ENCODE peak calls at places on chromosomes 12 and 14, in six cellular contexts. One of them, this sample, is unnamed.

GRCh38 chr12:84793558-84794367 is 118.8 kb downstream of the SLC6A15 start:
- DNase-seq in GM13976: no peak
- DNase-seq in T-helper 1 cell: no peak
- DNase-seq in AG09309: no peak
- DNase-seq in activated CD8-positive, alpha-beta memory T cell treated with anti-CD3 and anti-CD28 coated beads for 1 hour: no peak
- DNase-seq in sciatic nerve: no peak
- DNase-seq in this sample: peak; percentile 40

GRCh38 chr12:121955258-121956040 is 37.1 kb downstream of the CFAP251 start:
- DNase-seq in GM13976: no peak
- DNase-seq in AG09309: no peak
- DNase-seq in sciatic nerve: no peak
- DNase-seq in activated CD8-positive, alpha-beta memory T cell treated with anti-CD3 and anti-CD28 coated beads for 1 hour: no peak
- DNase-seq in T-helper 1 cell: no peak
- DNase-seq in this sample: no peak

GRCh38 chr14:103626150-103626850 is 2.7 kb upstream of the KLC1 start:
- DNase-seq in T-helper 1 cell: no peak
- DNase-seq in GM13976: no peak
- DNase-seq in activated CD8-positive, alpha-beta memory T cell treated with anti-CD3 and anti-CD28 coated beads for 1 hour: no peak
- DNase-seq in AG09309: no peak
- DNase-seq in sciatic nerve: no peak
- DNase-seq in this sample: no peak

GRCh38 chr12:20272171-20272570 is 96.2 kb upstream of the PDE3A start:
- DNase-seq in activated CD8-positive, alpha-beta memory T cell treated with anti-CD3 and anti-CD28 coated beads for 1 hour: no peak
- DNase-seq in GM13976: no peak
- DNase-seq in AG09309: no peak
- DNase-seq in T-helper 1 cell: no peak
- DNase-seq in sciatic nerve: no peak
- DNase-seq in this sample: no peak

GRCh38 chr12:67721216-67721615 is 72.7 kb downstream of the DYRK2 start:
- DNase-seq in AG09309: no peak
- DNase-seq in sciatic nerve: no peak
- DNase-seq in GM13976: no peak
- DNase-seq in T-helper 1 cell: no peak
- DNase-seq in activated CD8-positive, alpha-beta memory T cell treated with anti-CD3 and anti-CD28 coated beads for 1 hour: no peak
- DNase-seq in this sample: no peak

GRCh38 chr12:115930336-115930735 is 347.2 kb downstream of the MED13L start:
- DNase-seq in GM13976: no peak
- DNase-seq in sciatic nerve: no peak
- DNase-seq in AG09309: no peak
- DNase-seq in activated CD8-positive, alpha-beta memory T cell treated with anti-CD3 and anti-CD28 coated beads for 1 hour: no peak
- DNase-seq in T-helper 1 cell: no peak
- DNase-seq in this sample: no peak

GRCh38 chr14:33062881-33063280 is 124.2 kb downstream of the NPAS3 start:
- DNase-seq in sciatic nerve: no peak
- DNase-seq in GM13976: no peak
- DNase-seq in activated CD8-positive, alpha-beta memory T cell treated with anti-CD3 and anti-CD28 coated beads for 1 hour: no peak
- DNase-seq in AG09309: no peak
- DNase-seq in T-helper 1 cell: no peak
- DNase-seq in this sample: peak; percentile 61

GRCh38 chr12:89324437-89324836 is 27.9 kb downstream of the DUSP6 start:
- DNase-seq in activated CD8-positive, alpha-beta memory T cell treated with anti-CD3 and anti-CD28 coated beads for 1 hour: no peak
- DNase-seq in sciatic nerve: no peak
- DNase-seq in GM13976: no peak
- DNase-seq in T-helper 1 cell: no peak
- DNase-seq in AG09309: no peak
- DNase-seq in this sample: no peak

GRCh38 chr14:38256358-38256840 is 506 bp upstream of the CLEC14A start:
- DNase-seq in T-helper 1 cell: no peak
- DNase-seq in GM13976: peak; percentile 9
- DNase-seq in activated CD8-positive, alpha-beta memory T cell treated with anti-CD3 and anti-CD28 coated beads for 1 hour: no peak
- DNase-seq in AG09309: peak; percentile 14
- DNase-seq in sciatic nerve: no peak
- DNase-seq in this sample: no peak

GRCh38 chr12:30927210-30927576 is 645 bp downstream of the TSPAN11 start:
- DNase-seq in activated CD8-positive, alpha-beta memory T cell treated with anti-CD3 and anti-CD28 coated beads for 1 hour: no peak
- DNase-seq in T-helper 1 cell: no peak
- DNase-seq in GM13976: no peak
- DNase-seq in AG09309: no peak
- DNase-seq in sciatic nerve: no peak
- DNase-seq in this sample: peak; percentile 18